ENCODE peak calls at places on chromosomes 2 and 18, in four cellular contexts. X is CD4-positive, CD25-positive, alpha-beta regulatory T cell; Z is pancreas; A is thoracic aorta. Q is an unnamed sample.

GRCh38 chr2:105144128-105144940 is 97.2 kb upstream of the GPR45 start:
- DNase-seq in X (no peak), Z (no peak), A (no peak), Q (no peak)

GRCh38 chr18:55869965-55870585 is 282.1 kb upstream of the TCF4 start:
- DNase-seq in X (no peak), Z (no peak), A (no peak), Q (no peak)

GRCh38 chr2:224182498-224182897 is 143.4 kb upstream of the SERPINE2 start:
- DNase-seq in X (no peak), Z (no peak), A (no peak), Q (no peak)

GRCh38 chr18:11178951-11179549 is 29.7 kb upstream of the PIEZO2 start:
- DNase-seq in X (no peak), Z (no peak), A (peak; percentile 69), Q (no peak)

GRCh38 chr2:8553643-8554042 is 128.2 kb upstream of the ID2 start:
- DNase-seq in X (no peak), Z (no peak), A (no peak), Q (no peak)

GRCh38 chr2:143489135-143489534 is 359.9 kb downstream of the ARHGAP15 start:
- DNase-seq in X (no peak), Z (no peak), A (no peak), Q (no peak)

GRCh38 chr2:88680916-88681315 is 10.6 kb upstream of the RPIA start:
- DNase-seq in X (no peak), Z (peak; percentile 70), A (no peak), Q (no peak)

GRCh38 chr2:209383212-209383611 is 40.6 kb upstream of the MAP2 start:
- DNase-seq in X (no peak), Z (no peak), A (no peak), Q (no peak)

GRCh38 chr2:133054297-133054696 is 384.3 kb upstream of the LYPD1 start:
- DNase-seq in X (no peak), Z (no peak), A (no peak), Q (no peak)

GRCh38 chr2:118114863-118115262 is 26.6 kb downstream of the INSIG2 start:
- DNase-seq in X (no peak), Z (no peak), A (no peak), Q (no peak)
- H3K4me1 ChIP-seq in X (no peaks in the 10 kb centered on the region), Z (no peaks in the 10 kb centered on the region), A (peaks cover 6% of the 10 kb centered on the region), Q (peaks cover 11% of the 10 kb centered on the region)

DNA sequence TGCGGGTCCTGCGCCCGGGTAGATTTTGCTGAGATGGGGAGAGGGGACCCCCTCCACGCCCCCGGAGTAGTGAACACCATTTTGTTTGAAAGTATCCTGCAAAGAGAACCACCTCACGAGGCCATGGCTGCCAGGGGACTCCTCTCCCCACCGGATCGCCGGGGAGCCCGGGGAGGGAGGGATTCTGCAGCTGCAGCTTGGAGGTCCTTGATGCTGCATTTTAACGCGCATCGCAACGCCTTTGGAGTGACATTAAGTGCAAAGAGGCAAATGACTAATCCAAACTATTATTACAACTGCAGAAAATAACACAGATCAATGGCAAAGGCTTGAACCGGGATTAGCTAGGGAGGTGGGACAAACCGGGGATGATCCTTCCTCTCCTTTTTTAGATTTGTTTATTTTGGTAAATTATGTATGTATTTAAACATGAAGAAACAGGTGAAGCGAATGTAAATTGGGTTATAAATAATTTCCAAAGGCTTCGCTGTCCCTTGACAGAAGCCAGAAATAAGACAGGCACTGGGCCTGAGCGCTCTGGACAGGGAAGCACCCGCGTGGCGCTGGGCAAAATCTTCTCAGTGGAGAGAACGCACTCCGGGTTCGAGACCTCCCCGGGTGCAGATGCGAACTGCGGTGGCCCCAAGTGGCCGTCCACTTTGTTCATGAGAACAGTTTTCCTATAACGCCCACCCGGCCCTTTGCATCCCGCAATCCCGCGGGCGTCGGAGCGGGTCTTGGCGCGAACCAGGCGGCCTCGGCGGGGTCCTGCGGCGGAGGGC is 860 bp upstream of the DPYSL5 start:
- DNase-seq in X (no peak), Z (no peak), A (no peak), Q (no peak)
- H3K4me3 ChIP-seq in X (no peak overlapping the region), Z (peak overlapping the region; percentile 44), A (peak overlapping the region; percentile 57), Q (peak overlapping the region; percentile 18)

GRCh38 chr2:219551412-219551811 is 7.6 kb downstream of the TMEM198 start:
- DNase-seq in X (no peak), Z (no peak), A (no peak), Q (peak; percentile 37)
- H3K27ac ChIP-seq in X (no peak overlapping the region), Z (no peak overlapping the region), A (no peak overlapping the region), Q (no peak overlapping the region)

DNA sequence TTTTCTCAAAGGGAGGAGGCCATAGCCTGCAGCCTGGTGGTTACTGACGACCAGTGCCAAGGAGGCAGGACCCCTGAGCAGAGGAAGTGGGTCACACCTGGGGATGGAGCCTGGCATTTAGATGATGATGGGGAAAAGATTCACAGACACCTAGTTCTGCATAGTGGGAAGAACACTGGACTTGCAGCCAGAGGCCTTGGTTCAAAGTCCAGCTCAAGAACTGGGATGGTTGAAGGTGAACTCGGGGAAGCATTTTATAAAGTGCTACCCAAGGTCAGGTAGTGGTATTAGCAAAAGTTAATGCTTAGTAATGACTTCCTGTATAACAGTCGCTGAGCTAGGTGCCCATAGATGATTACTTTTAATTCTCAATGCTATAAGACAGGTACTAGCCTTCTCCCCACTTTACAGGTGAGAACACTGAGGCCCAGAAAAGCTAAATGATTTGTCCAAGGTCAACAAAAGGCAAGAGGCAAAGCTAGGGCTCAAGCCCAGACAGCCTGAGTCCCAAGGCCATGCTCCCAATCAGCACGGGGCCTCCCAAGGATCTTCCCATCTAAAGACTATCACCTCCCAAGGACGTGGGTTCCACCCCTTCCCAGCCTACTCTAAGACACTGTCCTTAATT is 134.4 kb downstream of the TNS1 start:
- DNase-seq in X (no peak), Z (no peak), A (no peak), Q (no peak)
- H3K4me1 ChIP-seq in X (no peaks in the 10 kb centered on the region), Z (no peaks in the 10 kb centered on the region), A (peaks cover 81% of the 10 kb centered on the region), Q (no peaks in the 10 kb centered on the region)

DNA sequence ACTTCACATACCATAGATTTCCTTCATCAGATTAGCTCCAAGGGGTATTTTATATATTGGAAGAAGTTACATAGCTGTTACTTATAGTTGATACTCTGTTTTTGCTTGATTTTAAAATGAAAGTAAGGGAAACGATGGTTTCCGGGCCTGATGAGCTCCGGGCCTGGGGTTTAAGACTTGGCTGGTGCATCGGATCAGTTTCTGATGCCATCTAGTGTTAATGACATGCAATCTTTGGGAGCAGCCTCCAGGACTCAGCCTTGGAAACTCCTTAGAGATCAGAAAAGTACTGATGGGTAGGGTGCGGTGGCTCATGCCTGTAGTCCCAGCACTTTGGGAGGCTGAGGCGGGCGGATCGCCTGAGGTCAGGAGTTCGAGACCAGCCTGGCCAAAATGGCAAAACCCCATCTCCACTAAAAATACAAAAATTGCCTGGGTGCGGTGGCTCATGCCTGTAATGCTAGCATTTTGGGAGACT is 47.1 kb upstream of the CNOT11 start:
- DNase-seq in X (peak; percentile 63), Z (peak; percentile 41), A (no peak), Q (no peak)
- H3K4me3 ChIP-seq in X (peak overlapping the region; percentile 68), Z (peak overlapping the region; percentile 13), A (peak overlapping the region; percentile 60), Q (peak overlapping the region; percentile 2)

GRCh38 chr2:1818811-1819210 is 74.5 kb upstream of the PXDN start:
- DNase-seq in X (no peak), Z (no peak), A (no peak), Q (peak; percentile 52)
- H3K27ac ChIP-seq in X (no peak overlapping the region), Z (no peak overlapping the region), A (peak overlapping the region; percentile 96), Q (no peak overlapping the region)

GRCh38 chr2:100239513-100240210 is 82.6 kb downstream of the LONRF2 start:
- DNase-seq in X (no peak), Z (no peak), A (no peak), Q (no peak)
- H3K4me1 ChIP-seq in X (peaks cover 11% of the 10 kb centered on the region), Z (no peaks in the 10 kb centered on the region), A (peaks cover 6% of the 10 kb centered on the region), Q (peaks cover 9% of the 10 kb centered on the region)

GRCh38 chr18:48135436-48135966 is 205.0 kb upstream of the SMAD2 start:
- DNase-seq in X (no peak), Z (no peak), A (no peak), Q (no peak)
- H3K4me3 ChIP-seq in X (no peak overlapping the region), Z (peak overlapping the region; percentile 61), A (peak overlapping the region; percentile 80), Q (peak overlapping the region; percentile 49)